ENCODE peak calls at places on chromosomes 5 and 9, in seven cellular contexts. One of them, this sample, is unnamed.

GRCh38 chr5:158390556-158390955 is 531.6 kb upstream of the CLINT1 start:
- DNase-seq in cardiac muscle cell: no peak
- DNase-seq in left cardiac atrium: no peak
- DNase-seq in substantia nigra: no peak
- DNase-seq in T-helper 2 cell: no peak
- DNase-seq in H7: no peak
- DNase-seq in iPS-NIHi11: no peak
- DNase-seq in this sample: no peak

GRCh38 chr9:89522261-89522978 is 24.5 kb upstream of the SEMA4D start:
- DNase-seq in cardiac muscle cell: no peak
- DNase-seq in left cardiac atrium: no peak
- DNase-seq in substantia nigra: no peak
- DNase-seq in T-helper 2 cell: no peak
- DNase-seq in H7: no peak
- DNase-seq in iPS-NIHi11: no peak
- DNase-seq in this sample: no peak

GRCh38 chr9:124258765-124259272 is 1.1 kb downstream of the NEK6 start:
- DNase-seq in cardiac muscle cell: peak; percentile 49
- DNase-seq in left cardiac atrium: no peak
- DNase-seq in substantia nigra: no peak
- DNase-seq in T-helper 2 cell: no peak
- DNase-seq in H7: peak; percentile 85
- DNase-seq in iPS-NIHi11: peak; percentile 53
- DNase-seq in this sample: peak; percentile 58

GRCh38 chr5:207599-207998 is 10.4 kb downstream of the CCDC127 start:
- DNase-seq in cardiac muscle cell: no peak
- DNase-seq in left cardiac atrium: no peak
- DNase-seq in substantia nigra: no peak
- DNase-seq in T-helper 2 cell: no peak
- DNase-seq in H7: peak; percentile 83
- DNase-seq in iPS-NIHi11: peak; percentile 14
- DNase-seq in this sample: no peak

GRCh38 chr9:29039258-29039657 is 1466.0 kb upstream of the C9orf72 start:
- DNase-seq in cardiac muscle cell: no peak
- DNase-seq in left cardiac atrium: no peak
- DNase-seq in substantia nigra: no peak
- DNase-seq in T-helper 2 cell: no peak
- DNase-seq in H7: no peak
- DNase-seq in iPS-NIHi11: no peak
- DNase-seq in this sample: no peak

GRCh38 chr5:35803221-35803651 is 53.5 kb upstream of the IL7R start:
- DNase-seq in cardiac muscle cell: peak; percentile 56
- DNase-seq in left cardiac atrium: peak; percentile 31
- DNase-seq in substantia nigra: peak; percentile 60
- DNase-seq in T-helper 2 cell: no peak
- DNase-seq in H7: peak; percentile 37
- DNase-seq in iPS-NIHi11: peak; percentile 78
- DNase-seq in this sample: peak; percentile 77

GRCh38 chr9:87713278-87713989 is 12.5 kb upstream of the CTSL start:
- DNase-seq in cardiac muscle cell: no peak
- DNase-seq in left cardiac atrium: peak; percentile 89
- DNase-seq in substantia nigra: peak; percentile 42
- DNase-seq in T-helper 2 cell: no peak
- DNase-seq in H7: no peak
- DNase-seq in iPS-NIHi11: no peak
- DNase-seq in this sample: peak; percentile 27

GRCh38 chr9:120714846-120715231 is 569 bp upstream of the MEGF9 start:
- DNase-seq in cardiac muscle cell: no peak
- DNase-seq in left cardiac atrium: no peak
- DNase-seq in substantia nigra: no peak
- DNase-seq in T-helper 2 cell: no peak
- DNase-seq in H7: no peak
- DNase-seq in iPS-NIHi11: no peak
- DNase-seq in this sample: no peak

GRCh38 chr9:33524431-33524947 is 438 bp downstream of the ANKRD18B start:
- DNase-seq in cardiac muscle cell: peak; percentile 8
- DNase-seq in left cardiac atrium: peak; percentile 21
- DNase-seq in substantia nigra: no peak
- DNase-seq in T-helper 2 cell: no peak
- DNase-seq in H7: peak; percentile 53
- DNase-seq in iPS-NIHi11: peak; percentile 12
- DNase-seq in this sample: peak; percentile 51

GRCh38 chr5:6525910-6526309 is 77.3 kb downstream of the UBE2QL1 start:
- DNase-seq in cardiac muscle cell: peak; percentile 72
- DNase-seq in left cardiac atrium: no peak
- DNase-seq in substantia nigra: no peak
- DNase-seq in T-helper 2 cell: no peak
- DNase-seq in H7: peak; percentile 86
- DNase-seq in iPS-NIHi11: peak; percentile 79
- DNase-seq in this sample: peak; percentile 67

GRCh38 chr9:137244486-137245449 is 3.7 kb downstream of the TUBB4B start:
- DNase-seq in cardiac muscle cell: no peak
- DNase-seq in left cardiac atrium: no peak
- DNase-seq in substantia nigra: no peak
- DNase-seq in T-helper 2 cell: no peak
- DNase-seq in H7: peak; percentile 87
- DNase-seq in iPS-NIHi11: peak; percentile 60
- DNase-seq in this sample: no peak

GRCh38 chr5:124124711-124125229 is 612.8 kb downstream of the CSNK1G3 start:
- DNase-seq in cardiac muscle cell: no peak
- DNase-seq in left cardiac atrium: no peak
- DNase-seq in substantia nigra: no peak
- DNase-seq in T-helper 2 cell: no peak
- DNase-seq in H7: no peak
- DNase-seq in iPS-NIHi11: no peak
- DNase-seq in this sample: no peak

GRCh38 chr5:124644138-124644537 is 102.3 kb downstream of the ZNF608 start:
- DNase-seq in cardiac muscle cell: no peak
- DNase-seq in left cardiac atrium: no peak
- DNase-seq in substantia nigra: no peak
- DNase-seq in T-helper 2 cell: no peak
- DNase-seq in H7: no peak
- DNase-seq in iPS-NIHi11: no peak
- DNase-seq in this sample: no peak

GRCh38 chr5:158819840-158820620 is 279.7 kb downstream of the EBF1 start:
- DNase-seq in cardiac muscle cell: no peak
- DNase-seq in left cardiac atrium: no peak
- DNase-seq in substantia nigra: no peak
- DNase-seq in T-helper 2 cell: no peak
- DNase-seq in H7: no peak
- DNase-seq in iPS-NIHi11: no peak
- DNase-seq in this sample: no peak

GRCh38 chr5:55997742-55998351 is 3.1 kb upstream of the IL6ST start:
- DNase-seq in cardiac muscle cell: no peak
- DNase-seq in left cardiac atrium: no peak
- DNase-seq in substantia nigra: no peak
- DNase-seq in T-helper 2 cell: no peak
- DNase-seq in H7: no peak
- DNase-seq in iPS-NIHi11: no peak
- DNase-seq in this sample: no peak

GRCh38 chr5:31173621-31174020 is 19.9 kb upstream of the CDH6 start:
- DNase-seq in cardiac muscle cell: no peak
- DNase-seq in left cardiac atrium: no peak
- DNase-seq in substantia nigra: no peak
- DNase-seq in T-helper 2 cell: no peak
- DNase-seq in H7: no peak
- DNase-seq in iPS-NIHi11: no peak
- DNase-seq in this sample: no peak

GRCh38 chr9:17402309-17402708 is 176.6 kb upstream of the SH3GL2 start:
- DNase-seq in cardiac muscle cell: peak; percentile 45
- DNase-seq in left cardiac atrium: no peak
- DNase-seq in substantia nigra: no peak
- DNase-seq in T-helper 2 cell: no peak
- DNase-seq in H7: no peak
- DNase-seq in iPS-NIHi11: peak; percentile 28
- DNase-seq in this sample: peak; percentile 77

GRCh38 chr5:123517479-123517878 is 5.5 kb downstream of the CSNK1G3 start:
- DNase-seq in cardiac muscle cell: no peak
- DNase-seq in left cardiac atrium: no peak
- DNase-seq in substantia nigra: no peak
- DNase-seq in T-helper 2 cell: no peak
- DNase-seq in H7: no peak
- DNase-seq in iPS-NIHi11: no peak
- DNase-seq in this sample: no peak

GRCh38 chr9:115944166-115944948 is 209.2 kb upstream of the PAPPA start:
- DNase-seq in cardiac muscle cell: peak; percentile 2
- DNase-seq in left cardiac atrium: peak; percentile 81
- DNase-seq in substantia nigra: no peak
- DNase-seq in T-helper 2 cell: no peak
- DNase-seq in H7: no peak
- DNase-seq in iPS-NIHi11: peak; percentile 30
- DNase-seq in this sample: no peak

GRCh38 chr5:171692106-171692505 is 93.5 kb upstream of the SMIM23 start:
- DNase-seq in cardiac muscle cell: no peak
- DNase-seq in left cardiac atrium: no peak
- DNase-seq in substantia nigra: no peak
- DNase-seq in T-helper 2 cell: no peak
- DNase-seq in H7: no peak
- DNase-seq in iPS-NIHi11: no peak
- DNase-seq in this sample: no peak

GRCh38 chr5:117454716-117455212 is 880.1 kb upstream of the SEMA6A start:
- DNase-seq in cardiac muscle cell: peak; percentile 21
- DNase-seq in left cardiac atrium: peak; percentile 28
- DNase-seq in substantia nigra: no peak
- DNase-seq in T-helper 2 cell: no peak
- DNase-seq in H7: no peak
- DNase-seq in iPS-NIHi11: peak; percentile 64
- DNase-seq in this sample: peak; percentile 74

GRCh38 chr9:126449725-126450443 is 123.3 kb downstream of the MVB12B start:
- DNase-seq in cardiac muscle cell: no peak
- DNase-seq in left cardiac atrium: no peak
- DNase-seq in substantia nigra: no peak
- DNase-seq in T-helper 2 cell: no peak
- DNase-seq in H7: no peak
- DNase-seq in iPS-NIHi11: no peak
- DNase-seq in this sample: no peak

GRCh38 chr9:79382468-79382867 is 189.3 kb upstream of the TLE4 start:
- DNase-seq in cardiac muscle cell: no peak
- DNase-seq in left cardiac atrium: no peak
- DNase-seq in substantia nigra: no peak
- DNase-seq in T-helper 2 cell: no peak
- DNase-seq in H7: no peak
- DNase-seq in iPS-NIHi11: no peak
- DNase-seq in this sample: no peak

GRCh38 chr5:171630047-171630669 is 155.5 kb upstream of the SMIM23 start:
- DNase-seq in cardiac muscle cell: peak; percentile 86
- DNase-seq in left cardiac atrium: peak; percentile 79
- DNase-seq in substantia nigra: no peak
- DNase-seq in T-helper 2 cell: no peak
- DNase-seq in H7: peak; percentile 92
- DNase-seq in iPS-NIHi11: peak; percentile 87
- DNase-seq in this sample: peak; percentile 86

This sample was measured in GM23338.